ENCODE peak calls at places on chromosomes 6 and 20, in five cellular contexts. Y is mesenchymal stem cell, V is trophoblast cell, C is H9, T is H1. B is an unnamed sample.

GRCh38 chr20:43844778-43845614 is 69.7 kb upstream of the TOX2 start:
- DNase-seq in Y (peak), V (no peak), C (no peak), T (no peak), B (no peak)

GRCh38 chr6:137234505-137234863 is 15.3 kb upstream of the IFNGR1 start:
- DNase-seq in Y (no peak), V (no peak), C (no peak), T (no peak), B (no peak)

GRCh38 chr6:75431379-75431778 is 62.2 kb downstream of the FILIP1 start:
- DNase-seq in Y (peak), V (no peak), C (no peak), T (no peak), B (no peak)

GRCh38 chr6:80489911-80490635 is 383.6 kb downstream of the BCKDHB start:
- DNase-seq in Y (no peak), V (no peak), C (no peak), T (no peak), B (no peak)

GRCh38 chr20:45459606-45460005 is 9.9 kb upstream of the WFDC2 start:
- DNase-seq in Y (no peak), V (no peak), C (no peak), T (no peak), B (no peak)

GRCh38 chr20:56788671-56789610 is 159.8 kb downstream of the TFAP2C start:
- DNase-seq in Y (peak), V (no peak), C (no peak), T (no peak), B (no peak)

GRCh38 chr6:160081398-160081797 is 40.2 kb upstream of the SLC22A1 start:
- DNase-seq in Y (no peak), V (peak), C (no peak), T (no peak), B (no peak)

GRCh38 chr20:21100590-21101452 is 5.3 kb downstream of the LINC00237 start:
- DNase-seq in Y (peak), V (no peak), C (peak), T (peak), B (peak)

GRCh38 chr20:17808357-17808756 is 108.6 kb downstream of the BANF2 start:
- DNase-seq in Y (peak), V (peak), C (no peak), T (no peak), B (no peak)

GRCh38 chr6:36029464-36029863 is 1.9 kb downstream of the MAPK14 start:
- DNase-seq in Y (peak), V (peak), C (no peak), T (no peak), B (no peak)

GRCh38 chr6:110826236-110827129 is 11.2 kb upstream of the CDK19 start:
- DNase-seq in Y (peak), V (peak), C (no peak), T (no peak), B (no peak)

GRCh38 chr6:12903246-12903645 is 186.7 kb downstream of the PHACTR1 start:
- DNase-seq in Y (no peak), V (no peak), C (no peak), T (no peak), B (no peak)

GRCh38 chr6:73452107-73452461 is at the start of gene CGAS:
- DNase-seq in Y (peak), V (peak), C (no peak), T (peak), B (no peak)

GRCh38 chr20:47540443-47541354 is 39.0 kb downstream of the NCOA3 start:
- DNase-seq in Y (peak), V (no peak), C (no peak), T (no peak), B (no peak)

GRCh38 chr20:3000852-3001523 is 42.4 kb upstream of the GNRH2 start:
- DNase-seq in Y (peak), V (peak), C (no peak), T (no peak), B (peak)

GRCh38 chr20:34516874-34517542 is 786 bp downstream of the DYNLRB1 start:
- DNase-seq in Y (peak), V (no peak), C (no peak), T (no peak), B (no peak)

GRCh38 chr20:41437836-41438235 is 71.2 kb upstream of the EMILIN3 start:
- DNase-seq in Y (no peak), V (no peak), C (no peak), T (no peak), B (no peak)

GRCh38 chr6:111894272-111894671 is 21.0 kb upstream of the FYN start:
- DNase-seq in Y (peak), V (no peak), C (no peak), T (no peak), B (no peak)

GRCh38 chr6:53361549-53362031 is 12.8 kb upstream of the ELOVL5 start:
- DNase-seq in Y (no peak), V (no peak), C (no peak), T (no peak), B (no peak)

GRCh38 chr20:53842301-53843099 is 227.9 kb downstream of the BCAS1 start:
- DNase-seq in Y (no peak), V (no peak), C (no peak), T (no peak), B (no peak)

GRCh38 chr6:21987501-21987957 is 309.3 kb downstream of the PRL start:
- DNase-seq in Y (peak), V (no peak), C (no peak), T (no peak), B (no peak)

GRCh38 chr6:33607784-33608161 is 13.3 kb upstream of the ITPR3 start:
- DNase-seq in Y (no peak), V (no peak), C (no peak), T (no peak), B (no peak)
- H3K4me2 ChIP-seq in Y (no peak), V (no peak), C (no peak), T (no peak), B (no peak)

GRCh38 chr6:131125431-131125830 is 9.8 kb upstream of the AKAP7 start:
- DNase-seq in Y (no peak), V (no peak), C (no peak), T (no peak), B (no peak)
- H2BK12ac ChIP-seq in Y (no peak), V (no peak), C (no peak), T (no peak), B (no peak)

GRCh38 chr6:140344149-140344913 is 969.9 kb upstream of the CITED2 start:
- DNase-seq in Y (peak), V (no peak), C (no peak), T (no peak), B (no peak)
- H3K23ac ChIP-seq in Y (no peak), V (no peak), C (no peak), T (no peak), B (no peak)

GRCh38 chr6:3848380-3848779 is 793 bp upstream of the FAM50B start:
- DNase-seq in Y (peak), V (no peak), C (no peak), T (no peak), B (peak)
- H3K4me2 ChIP-seq in Y (no peak), V (peak), C (peak), T (peak), B (peak)

DNA sequence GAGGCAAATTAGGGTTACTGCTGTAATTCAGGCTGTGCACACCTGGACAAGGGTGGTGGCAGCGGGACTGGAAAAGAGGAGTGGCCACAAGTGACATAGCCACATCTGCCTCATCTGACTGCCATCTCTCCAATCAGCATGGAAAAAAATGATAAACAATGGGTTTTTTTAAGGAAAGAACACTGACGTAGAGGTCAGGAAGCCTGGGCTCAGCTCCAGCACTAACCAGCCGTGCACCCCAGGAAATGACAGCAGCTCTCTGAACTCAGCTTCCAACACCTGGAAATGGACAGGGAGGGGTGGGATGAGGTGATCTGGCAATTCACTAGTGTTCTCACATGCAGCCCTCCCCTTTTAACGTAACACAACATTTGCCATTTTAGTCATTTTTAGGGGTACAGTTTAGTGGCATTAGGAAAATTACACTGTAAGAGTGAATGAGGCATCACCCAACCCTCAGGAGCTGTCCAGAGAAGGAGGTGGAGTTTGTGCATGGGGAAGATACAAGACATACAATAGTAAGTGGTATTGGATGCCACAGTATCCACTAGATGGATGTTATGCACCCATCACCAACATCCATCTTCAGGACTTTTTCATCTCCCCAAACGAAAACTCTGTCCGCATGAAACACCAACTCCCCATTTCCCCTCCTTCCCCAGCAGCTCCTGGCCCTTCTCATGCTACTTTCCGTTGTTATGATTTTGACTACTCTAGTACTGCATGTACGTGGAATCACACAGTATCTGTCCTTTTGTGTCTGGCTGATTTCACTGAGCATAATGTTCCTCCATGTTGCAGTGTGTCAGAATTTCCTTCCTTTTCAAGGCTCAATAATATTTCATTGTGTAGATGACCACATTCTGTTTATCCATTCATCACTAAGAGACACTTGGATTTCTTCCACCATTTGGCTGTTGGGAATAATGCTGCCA is 215.5 kb upstream of the ECI2 start:
- DNase-seq in Y (peak), V (no peak), C (no peak), T (no peak), B (no peak)
- H2BK12ac ChIP-seq in Y (peak), V (peak), C (no peak), T (no peak), B (no peak)

GRCh38 chr6:61787998-61788397 is 498.0 kb downstream of the KHDRBS2 start:
- DNase-seq in Y (no peak), V (no peak), C (no peak), T (no peak), B (no peak)
- H3K23ac ChIP-seq in Y (no peak), V (no peak), C (no peak), T (no peak), B (no peak)

GRCh38 chr6:157758516-157759023 is 64.5 kb upstream of the SNX9 start:
- DNase-seq in Y (no peak), V (no peak), C (no peak), T (no peak), B (no peak)

GRCh38 chr6:157755752-157756411 is 67.2 kb upstream of the SNX9 start:
- DNase-seq in Y (no peak), V (no peak), C (no peak), T (no peak), B (no peak)

GRCh38 chr6:157756708-157757429 is 66.2 kb upstream of the SNX9 start:
- DNase-seq in Y (peak), V (peak), C (peak), T (peak), B (peak)

GRCh38 chr6:157759028-157759427 is 64.0 kb upstream of the SNX9 start:
- DNase-seq in Y (no peak), V (peak), C (no peak), T (no peak), B (no peak)

GRCh38 chr6:157757430-157758403 is 65.3 kb upstream of the SNX9 start:
- DNase-seq in Y (no peak), V (no peak), C (no peak), T (no peak), B (no peak)
- H3K4me2 ChIP-seq in Y (no peak), V (no peak), C (no peak), T (no peak), B (no peak)

GRCh38 chr6:39107034-39107433 is 8.0 kb downstream of the SAYSD1 start:
- DNase-seq in Y (no peak), V (no peak), C (no peak), T (no peak), B (no peak)
- H2BK12ac ChIP-seq in Y (no peak), V (no peak), C (no peak), T (no peak), B (no peak)

DNA sequence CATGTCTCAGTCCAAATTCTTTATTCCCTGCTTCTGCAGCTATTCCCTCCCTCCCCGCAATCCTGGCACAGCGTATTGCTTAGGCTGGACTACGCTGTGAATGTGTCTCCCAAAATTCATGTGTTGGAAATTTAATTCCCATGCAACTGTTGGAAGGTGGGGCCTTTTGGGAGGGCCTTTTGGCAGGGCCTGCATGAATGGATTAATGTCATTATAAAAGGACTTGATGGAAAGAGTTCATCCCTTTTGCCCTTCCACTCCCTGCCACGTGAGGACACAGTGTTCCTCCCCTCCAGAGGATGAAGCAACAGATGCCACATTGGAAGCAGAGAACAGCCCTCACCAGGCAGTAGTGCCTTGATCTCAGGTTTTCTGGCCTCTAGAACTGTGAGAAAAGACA is 20.4 kb upstream of the NOTCH4 start:
- DNase-seq in Y (no peak), V (no peak), C (no peak), T (no peak), B (no peak)
- H3K23ac ChIP-seq in Y (no peak), V (no peak), C (no peak), T (no peak), B (no peak)

B was measured in neuronal stem cell.